ENCODE peak calls at places on chromosomes 5 and 9, in nine cellular contexts. O is activated T-cell treated with anti-CD3 and anti-CD28 coated beads for 24 hours; X is stomach; G is activated naive CD4-positive, alpha-beta T cell; Y is naive thymus-derived CD4-positive, alpha-beta T cell; T is astrocyte of the spinal cord; Q is lung; U is mesothelial cell of epicardium; J is stimulated activated CD4-positive, alpha-beta T cell treated with anti-CD3 and anti-CD28 coated beads, Interleukin-15, amount 100 ng/mL, for 24 hours. H is an unnamed sample.

GRCh38 chr9:136019041-136019680 is 58.0 kb upstream of the UBAC1 start:
- DNase-seq in Y (no peak), J (no peak), O (no peak), Q (no peak), X (no peak), G (no peak), T (no peak), U (no peak), H (no peak)

GRCh38 chr5:133473291-133473690 is 139.1 kb downstream of the FSTL4 start:
- DNase-seq in Y (no peak), X (no peak), Q (no peak), J (no peak), O (no peak), U (no peak), T (no peak), G (no peak), H (no peak)

GRCh38 chr5:123036391-123037103 is at the start of gene PPIC:
- DNase-seq in U (peak), O (no peak), T (peak), Y (no peak), J (peak), X (peak), G (no peak), Q (peak), H (peak)

GRCh38 chr5:73448451-73449136 is at the start of gene FOXD1:
- DNase-seq in Q (no peak), O (no peak), Y (no peak), X (peak), G (no peak), T (peak), U (peak), J (peak), H (no peak)

GRCh38 chr9:34254966-34255825 is 73.9 kb downstream of the KIF24 start:
- DNase-seq in Y (no peak), T (peak), Q (no peak), O (no peak), J (no peak), U (no peak), G (no peak), X (peak), H (no peak)

GRCh38 chr5:24742334-24742733 is 97.6 kb upstream of the CDH10 start:
- DNase-seq in X (no peak), O (no peak), G (no peak), Y (no peak), T (peak), U (no peak), Q (no peak), J (no peak), H (no peak)

GRCh38 chr9:133691659-133692363 is 46.3 kb downstream of the SARDH start:
- DNase-seq in Q (no peak), J (peak), X (no peak), G (no peak), Y (no peak), T (peak), O (no peak), U (no peak), H (no peak)

GRCh38 chr9:36306481-36307306 is 48.4 kb upstream of the GNE start:
- DNase-seq in T (peak), J (peak), O (no peak), X (no peak), U (no peak), Y (no peak), G (no peak), Q (no peak), H (no peak)

GRCh38 chr9:114174876-114175771 is 19.8 kb downstream of the COL27A1 start:
- DNase-seq in T (peak), G (no peak), J (no peak), Y (no peak), O (no peak), U (no peak), X (no peak), Q (no peak), H (no peak)

GRCh38 chr5:66339896-66340295 is 195.8 kb downstream of the SREK1 start:
- DNase-seq in Q (no peak), G (no peak), Y (no peak), X (no peak), T (no peak), U (no peak), J (no peak), O (no peak), H (no peak)

GRCh38 chr5:178281321-178281720 is 48.7 kb upstream of the PHYKPL start:
- DNase-seq in Y (no peak), U (no peak), T (no peak), J (no peak), G (no peak), O (no peak), Q (no peak), X (no peak), H (no peak)

H was measured in D721Med.